ENCODE peak calls at places on chromosomes 2 and 18, in five cellular contexts. F is tibial nerve, P is ovary, C is heart left ventricle, V is stomach. X is an unnamed sample. For H3K36me3 and H3K27me3, the result is how much of the 10 kb centered on the place peaks cover.

GRCh38 chr2:98598781-98599428 is 9.4 kb downstream of the COA5 start:
- DNase-seq in F (no peak), P (no peak), C (no peak), V (no peak), X (no peak)

GRCh38 chr2:31318360-31319336 is 84.7 kb downstream of the EHD3 start:
- DNase-seq in F (peak), P (no peak), C (peak), V (no peak), X (no peak)

GRCh38 chr18:7158201-7158600 is 40.6 kb upstream of the LAMA1 start:
- DNase-seq in F (no peak), P (no peak), C (no peak), V (no peak), X (peak)

GRCh38 chr2:110852541-110853263 is 120.3 kb downstream of the ACOXL start:
- DNase-seq in F (no peak), P (no peak), C (no peak), V (no peak), X (no peak)

GRCh38 chr2:118197011-118197695 is 108.9 kb downstream of the INSIG2 start:
- DNase-seq in F (no peak), P (no peak), C (no peak), V (no peak), X (no peak)

GRCh38 chr2:45028276-45028675 is 19.0 kb upstream of the SIX2 start:
- DNase-seq in F (no peak), P (no peak), C (no peak), V (no peak), X (no peak)

GRCh38 chr2:114128725-114129124 is 238.8 kb downstream of the ACTR3 start:
- DNase-seq in F (no peak), P (no peak), C (no peak), V (no peak), X (no peak)

GRCh38 chr2:38076710-38077430 is 919 bp upstream of the CYP1B1 start:
- DNase-seq in F (peak), P (peak), C (peak), V (peak), X (peak)

GRCh38 chr18:44682181-44682870 is 1.6 kb downstream of the SETBP1 start:
- DNase-seq in F (peak), P (peak), C (peak), V (no peak), X (peak)

GRCh38 chr2:44801676-44802408 is 139.7 kb upstream of the SIX3 start:
- DNase-seq in F (no peak), P (no peak), C (no peak), V (no peak), X (no peak)

GRCh38 chr2:168355779-168356178 is 100.3 kb upstream of the CERS6 start:
- DNase-seq in F (no peak), P (no peak), C (no peak), V (no peak), X (no peak)
- H3K36me3 ChIP-seq in F (under half), P (under half), C (under half), V (under half), X (under half)

GRCh38 chr2:173521450-173522192 is 166.9 kb downstream of the CDCA7 start:
- DNase-seq in F (no peak), P (no peak), C (no peak), V (no peak), X (no peak)

GRCh38 chr2:173520918-173521317 is 166.2 kb downstream of the CDCA7 start:
- DNase-seq in F (no peak), P (no peak), C (no peak), V (no peak), X (no peak)

GRCh38 chr2:173523497-173523896 is 168.8 kb downstream of the CDCA7 start:
- DNase-seq in F (peak), P (no peak), C (no peak), V (no peak), X (no peak)

GRCh38 chr2:173522356-173522755 is 167.7 kb downstream of the CDCA7 start:
- DNase-seq in F (no peak), P (no peak), C (no peak), V (no peak), X (no peak)

DNA sequence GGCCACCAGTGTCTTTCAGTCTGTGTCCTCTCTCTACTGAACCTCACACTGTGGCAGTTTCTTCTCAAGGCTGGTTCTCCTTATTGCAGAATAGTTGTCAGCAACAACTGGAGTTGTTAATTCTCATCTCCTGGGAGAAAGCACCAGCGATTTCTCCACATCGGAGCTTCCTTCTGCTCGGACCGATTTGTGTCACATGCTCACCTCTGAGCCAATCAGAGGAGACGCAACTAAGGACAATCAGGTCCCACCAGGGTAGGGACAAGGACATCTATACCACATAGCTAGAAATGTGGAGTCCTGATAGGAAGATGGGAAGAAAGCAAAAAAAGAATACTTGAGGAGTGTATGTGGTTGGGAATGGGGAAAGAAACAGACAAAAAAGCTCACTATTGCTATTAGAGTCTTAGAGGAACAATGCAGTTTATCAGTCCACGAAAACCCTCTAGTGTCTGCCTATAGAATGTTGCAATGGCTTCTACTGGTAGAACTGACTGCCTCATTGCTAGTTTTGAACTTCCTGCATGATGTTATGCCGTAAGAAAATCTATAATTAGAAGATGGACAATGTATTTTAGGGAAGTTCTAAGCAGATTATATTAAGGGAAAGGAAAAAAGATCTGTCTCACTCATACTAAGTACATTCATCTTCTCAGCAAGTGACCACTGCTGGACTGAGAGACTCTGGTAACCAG is 169.7 kb downstream of the CDCA7 start:
- DNase-seq in F (no peak), P (no peak), C (no peak), V (no peak), X (no peak)
- H3K27me3 ChIP-seq in F (under half), P (under half), C (under half), V (under half), X (under half)

DNA sequence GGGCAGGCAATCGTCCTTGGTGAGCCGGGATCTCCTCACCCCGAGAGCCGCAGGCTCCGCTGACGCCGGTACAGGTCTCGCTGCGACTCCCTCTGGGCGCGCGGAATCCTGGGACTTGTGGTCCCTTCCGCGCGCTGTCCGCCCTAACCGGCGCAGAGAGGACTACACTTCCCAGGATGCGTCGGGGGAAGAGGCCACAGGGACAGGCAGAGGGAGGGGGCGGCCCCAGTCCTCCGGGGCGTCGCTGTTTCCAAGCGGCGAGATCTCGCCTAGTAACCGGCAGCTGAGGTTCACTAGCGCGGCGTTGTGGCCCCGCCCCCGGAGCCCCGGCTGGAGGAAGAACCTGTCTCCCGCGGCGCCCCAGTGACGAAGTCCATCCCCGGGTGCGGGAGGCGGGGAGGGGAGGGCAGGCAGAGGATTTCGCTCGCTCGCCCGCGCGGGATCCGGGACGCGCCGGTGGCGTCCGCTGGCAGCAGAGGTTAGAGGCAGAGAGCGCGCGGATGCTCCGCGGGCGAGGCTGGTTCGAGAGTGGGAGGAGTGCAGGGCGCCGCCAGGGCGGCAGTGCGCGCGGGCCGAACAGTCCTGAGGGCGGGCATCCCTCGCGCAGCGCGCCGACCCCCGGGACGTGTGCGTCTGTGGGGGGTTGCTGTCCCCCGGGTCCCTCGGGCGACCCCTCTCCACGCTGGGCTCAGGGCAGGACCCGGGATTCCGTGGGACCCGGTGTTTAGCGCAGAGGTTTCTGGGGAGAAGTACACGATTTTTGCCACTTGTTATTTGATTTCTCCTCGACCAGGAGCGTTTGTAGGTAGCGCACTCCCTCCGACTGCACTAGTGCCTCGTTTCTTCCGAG is at the start of gene EML6:
- DNase-seq in F (peak), P (peak), C (peak), V (peak), X (peak)
- TF ChIP-seq POLR2A in F (no peak), P (peak), C (no peak), V (no peak), X (no peak)

DNA sequence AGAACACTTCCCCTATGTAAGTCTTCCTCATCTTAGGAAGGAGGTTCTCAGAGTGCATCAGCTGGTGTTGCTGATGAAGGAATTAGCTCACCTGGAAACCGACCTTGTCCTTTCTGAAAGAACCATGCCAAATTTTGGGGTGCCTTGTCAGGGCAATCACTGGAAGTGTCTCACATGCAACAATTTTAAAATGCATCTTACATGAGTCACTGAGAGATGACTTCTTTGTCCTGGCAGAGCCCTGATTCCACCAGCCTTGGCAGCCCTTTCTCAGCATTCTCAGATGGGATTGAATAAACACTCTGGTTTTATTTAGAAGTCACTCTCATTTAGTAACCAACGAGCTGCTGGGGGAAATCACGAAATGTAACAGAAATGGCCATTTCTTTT is 3.8 kb upstream of the ATP8B1 start:
- DNase-seq in F (peak), P (no peak), C (no peak), V (no peak), X (no peak)
- H3K36me3 ChIP-seq in F (under half), P (under half), C (under half), V (under half), X (under half)

GRCh38 chr2:160339726-160340125 is 139.7 kb upstream of the ITGB6 start:
- DNase-seq in F (no peak), P (no peak), C (no peak), V (no peak), X (no peak)
- H3K27me3 ChIP-seq in F (under half), P (under half), C (under half), V (under half), X (under half)

GRCh38 chr2:149021271-149021719 is 17.2 kb upstream of the LYPD6B start:
- DNase-seq in F (no peak), P (no peak), C (no peak), V (no peak), X (no peak)

GRCh38 chr2:149021761-149022160 is 16.7 kb upstream of the LYPD6B start:
- DNase-seq in F (no peak), P (no peak), C (no peak), V (no peak), X (no peak)

GRCh38 chr2:149018971-149019370 is 19.5 kb upstream of the LYPD6B start:
- DNase-seq in F (no peak), P (no peak), C (no peak), V (no peak), X (no peak)

GRCh38 chr2:149019768-149020167 is 18.7 kb upstream of the LYPD6B start:
- DNase-seq in F (no peak), P (no peak), C (no peak), V (no peak), X (no peak)

GRCh38 chr2:149020432-149020851 is 18.1 kb upstream of the LYPD6B start:
- DNase-seq in F (no peak), P (no peak), C (no peak), V (peak), X (no peak)
- TF ChIP-seq POLR2A in F (no peak), P (no peak), C (no peak), V (no peak), X (no peak)

GRCh38 chr18:8816805-8817204 is 111.4 kb downstream of the MTCL1 start:
- DNase-seq in F (no peak), P (no peak), C (no peak), V (no peak), X (no peak)

GRCh38 chr18:8814206-8814605 is 108.8 kb downstream of the MTCL1 start:
- DNase-seq in F (no peak), P (no peak), C (no peak), V (no peak), X (no peak)

GRCh38 chr18:8818982-8819381 is 113.6 kb downstream of the MTCL1 start:
- DNase-seq in F (no peak), P (no peak), C (no peak), V (no peak), X (no peak)

GRCh38 chr18:8813621-8814020 is 108.3 kb downstream of the MTCL1 start:
- DNase-seq in F (no peak), P (no peak), C (no peak), V (no peak), X (no peak)

DNA sequence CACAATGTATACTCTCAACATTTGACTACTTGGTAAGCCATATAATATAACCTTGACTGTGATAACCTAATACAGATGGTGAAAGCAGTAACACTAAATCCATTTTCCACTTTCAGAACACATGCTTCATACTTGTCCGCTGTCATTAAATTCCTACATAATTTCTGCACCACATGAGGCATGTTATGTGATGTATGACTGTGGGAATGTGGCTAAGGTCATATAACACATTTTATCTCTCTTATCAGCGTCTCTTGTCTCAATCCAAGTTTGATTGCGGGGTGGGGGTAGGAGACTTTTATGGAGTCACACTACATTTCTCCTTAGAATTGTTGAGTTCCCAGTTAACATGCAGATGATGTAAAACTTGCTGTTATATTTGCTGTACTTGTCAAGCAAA is 110.9 kb downstream of the MTCL1 start:
- DNase-seq in F (no peak), P (no peak), C (no peak), V (no peak), X (no peak)
- H3K36me3 ChIP-seq in F (under half), P (under half), C (under half), V (under half), X (under half)

DNA sequence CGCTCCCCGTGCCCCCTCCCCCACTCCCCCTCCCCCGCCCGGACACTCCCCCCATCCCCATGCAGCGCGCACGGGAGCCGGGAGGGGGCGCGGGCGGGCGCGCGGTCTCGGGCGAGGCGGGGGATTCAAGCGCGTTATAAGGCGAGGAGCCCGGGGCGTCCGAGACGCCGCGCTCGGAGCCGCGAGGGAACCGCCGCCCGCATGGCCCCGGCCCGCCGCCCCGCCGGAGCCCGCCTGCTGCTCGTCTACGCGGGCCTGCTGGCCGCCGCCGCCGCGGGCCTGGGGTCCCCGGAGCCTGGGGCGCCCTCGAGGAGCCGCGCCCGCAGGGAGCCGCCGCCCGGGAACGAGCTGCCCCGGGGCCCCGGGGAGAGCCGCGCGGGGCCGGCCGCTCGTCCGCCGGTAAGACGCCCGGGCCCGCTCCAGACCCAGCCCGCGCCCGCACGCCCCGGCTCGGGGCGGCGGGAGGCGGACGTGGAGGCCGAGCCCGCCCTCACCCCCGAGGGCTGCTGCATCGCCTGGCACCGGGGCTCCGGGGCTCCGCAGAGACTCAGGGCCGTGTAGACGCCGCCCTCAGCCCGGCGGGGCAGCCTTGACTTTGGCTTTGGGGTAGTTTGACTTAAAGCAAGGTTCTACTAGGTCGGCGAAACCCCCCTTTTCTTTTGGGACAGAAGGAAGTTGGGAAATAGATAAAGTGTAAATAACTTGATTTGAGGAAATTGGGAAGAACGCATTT is at the start of gene ERFE:
- DNase-seq in F (no peak), P (peak), C (no peak), V (no peak), X (peak)
- H3K27me3 ChIP-seq in F (under half), P (under half), C (under half), V (under half), X (under half)

DNA sequence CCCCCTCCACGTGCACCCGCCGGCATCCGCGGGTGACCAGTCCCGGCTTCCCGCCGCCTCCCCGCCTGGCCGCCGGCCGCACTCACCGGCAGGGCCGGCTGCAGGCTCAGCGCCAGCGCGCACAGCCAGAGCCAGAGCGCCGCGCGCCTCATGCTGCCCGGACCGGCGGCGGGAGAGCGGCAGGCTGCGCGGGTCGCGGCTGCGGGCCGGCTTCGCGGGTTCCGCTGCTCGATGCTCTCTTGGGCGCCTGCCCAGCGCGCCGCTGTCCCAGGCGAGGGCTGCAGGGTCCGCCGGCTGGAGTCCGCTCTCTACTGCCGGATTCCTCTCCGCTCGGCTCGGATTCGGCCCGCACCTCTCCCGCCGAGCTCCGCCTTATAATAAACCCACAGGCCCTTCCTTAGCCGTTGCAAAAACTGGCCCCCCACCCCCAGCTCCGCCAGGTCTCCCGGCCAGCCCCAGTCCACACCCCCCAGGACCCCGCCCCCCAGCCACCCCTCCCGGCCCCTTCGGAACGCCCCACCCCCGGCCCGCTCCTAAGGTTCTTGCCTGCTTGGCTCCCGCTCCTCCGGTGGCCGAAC is at the start of gene SDC1:
- DNase-seq in F (no peak), P (peak), C (peak), V (peak), X (peak)
- TF ChIP-seq POLR2A in F (no peak), P (no peak), C (no peak), V (no peak), X (no peak)

X was measured in testis.